ENCODE peak calls at places on chromosomes 2 and 18, in seven cellular contexts. R, Y, G, P, J, T and A are unnamed samples. For H3K9me3 and H3K4me1, the result is how much of the 10 kb centered on the place peaks cover.

GRCh38 chr2:203809991-203810510 is 57.5 kb upstream of the CTLA4 start:
- DNase-seq in R (no peak), Y (no peak), G (no peak), P (no peak), J (no peak), T (no peak), A (no peak)

GRCh38 chr18:715626-716025 is 3.2 kb upstream of the ENOSF1 start:
- DNase-seq in R (no peak), Y (no peak), G (no peak), P (peak), J (no peak), T (no peak), A (no peak)

GRCh38 chr2:127220807-127221527 is 868 bp upstream of the CYP27C1 start:
- DNase-seq in R (peak), Y (no peak), G (no peak), P (peak), J (peak), T (no peak), A (no peak)

GRCh38 chr2:107719781-107720180 is 106.9 kb upstream of the RGPD4 start:
- DNase-seq in R (no peak), Y (no peak), G (no peak), P (no peak), J (no peak), T (no peak), A (no peak)

GRCh38 chr18:72823345-72823744 is 44.4 kb downstream of the NETO1 start:
- DNase-seq in R (no peak), Y (no peak), G (peak), P (no peak), J (no peak), T (no peak), A (no peak)

GRCh38 chr18:78542204-78542603 is 437.4 kb upstream of the SALL3 start:
- DNase-seq in R (no peak), Y (no peak), G (no peak), P (no peak), J (peak), T (peak), A (no peak)

GRCh38 chr2:3728104-3729054 is 25.0 kb downstream of the DCDC2C start:
- DNase-seq in R (peak), Y (no peak), G (no peak), P (peak), J (no peak), T (no peak), A (no peak)

GRCh38 chr18:48946329-48946835 is 4.4 kb downstream of the SMAD7 start:
- DNase-seq in R (peak), Y (no peak), G (no peak), P (peak), J (peak), T (no peak), A (no peak)

GRCh38 chr18:11981633-11982366 is 493 bp downstream of the IMPA2 start:
- DNase-seq in R (no peak), Y (no peak), G (peak), P (peak), J (peak), T (peak), A (no peak)

GRCh38 chr2:134167015-134167414 is 86.9 kb upstream of the MGAT5 start:
- DNase-seq in R (no peak), Y (no peak), G (no peak), P (peak), J (no peak), T (no peak), A (no peak)

GRCh38 chr2:167544602-167545001 is 656.3 kb downstream of the XIRP2 start:
- DNase-seq in R (no peak), Y (no peak), G (no peak), P (no peak), J (no peak), T (no peak), A (no peak)

GRCh38 chr2:29782531-29782930 is 138.9 kb downstream of the ALK start:
- DNase-seq in R (no peak), Y (no peak), G (no peak), P (no peak), J (no peak), T (no peak), A (no peak)

GRCh38 chr2:29788066-29788465 is 133.3 kb downstream of the ALK start:
- DNase-seq in R (no peak), Y (no peak), G (no peak), P (no peak), J (no peak), T (no peak), A (no peak)

GRCh38 chr2:29786361-29786760 is 135.0 kb downstream of the ALK start:
- DNase-seq in R (no peak), Y (no peak), G (no peak), P (no peak), J (no peak), T (no peak), A (no peak)

GRCh38 chr2:29782087-29782486 is 139.3 kb downstream of the ALK start:
- DNase-seq in R (no peak), Y (no peak), G (no peak), P (no peak), J (no peak), T (no peak), A (no peak)

GRCh38 chr2:29783696-29784095 is 137.7 kb downstream of the ALK start:
- DNase-seq in R (no peak), Y (no peak), G (no peak), P (no peak), J (no peak), T (no peak), A (no peak)
- H3K9me3 ChIP-seq in R (under half), Y (under half), G (under half), P (under half), J (under half), T (under half), A (under half)

GRCh38 chr2:187544371-187545080 is 9.7 kb downstream of the TFPI start:
- DNase-seq in R (no peak), Y (no peak), G (peak), P (peak), J (no peak), T (no peak), A (no peak)
- H3K4me1 ChIP-seq in R (under half), Y (under half), G (half or more), P (under half), J (half or more), T (half or more), A (under half)

GRCh38 chr2:14998548-14998947 is 366.0 kb downstream of the LRATD1 start:
- DNase-seq in R (no peak), Y (no peak), G (no peak), P (no peak), J (no peak), T (no peak), A (no peak)

GRCh38 chr2:14996306-14997014 is 363.9 kb downstream of the LRATD1 start:
- DNase-seq in R (no peak), Y (no peak), G (no peak), P (no peak), J (no peak), T (no peak), A (no peak)

GRCh38 chr2:14994721-14995120 is 362.2 kb downstream of the LRATD1 start:
- DNase-seq in R (no peak), Y (no peak), G (no peak), P (no peak), J (no peak), T (no peak), A (no peak)

GRCh38 chr2:14999114-14999661 is 366.7 kb downstream of the LRATD1 start:
- DNase-seq in R (no peak), Y (no peak), G (no peak), P (no peak), J (no peak), T (no peak), A (no peak)
- TF ChIP-seq CTCF in R (no peak), Y (no peak), G (no peak), P (no peak), J (no peak), T (no peak), A (no peak)

DNA sequence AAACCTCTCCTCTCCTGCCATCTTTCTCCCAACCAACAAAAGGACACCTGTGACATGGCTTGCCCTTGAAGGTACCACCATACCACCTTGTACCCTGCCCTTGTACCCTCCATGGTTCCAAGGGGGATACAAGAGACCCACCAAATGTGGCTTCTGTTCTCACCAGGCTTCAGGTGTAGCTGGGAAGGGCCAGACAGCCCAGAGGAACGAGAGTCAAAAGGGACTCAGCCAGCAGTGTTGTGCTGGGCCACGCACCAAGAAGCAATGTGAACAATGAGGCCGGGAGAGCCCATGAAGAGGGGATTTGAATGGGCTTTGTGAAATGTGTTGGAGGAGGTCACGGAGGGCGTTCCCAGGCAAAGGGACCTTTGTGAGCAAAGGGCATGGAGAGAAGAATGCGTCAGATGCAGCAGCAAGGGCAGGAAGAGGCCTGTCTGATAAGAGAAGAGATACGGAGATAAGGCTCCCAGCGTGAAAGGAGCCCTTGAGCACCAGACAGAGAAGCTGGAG is 48.6 kb downstream of the PLB1 start:
- DNase-seq in R (peak), Y (peak), G (no peak), P (no peak), J (no peak), T (no peak), A (peak)
- H3K9me3 ChIP-seq in R (under half), Y (under half), G (under half), P (under half), J (under half), T (under half), A (under half)

DNA sequence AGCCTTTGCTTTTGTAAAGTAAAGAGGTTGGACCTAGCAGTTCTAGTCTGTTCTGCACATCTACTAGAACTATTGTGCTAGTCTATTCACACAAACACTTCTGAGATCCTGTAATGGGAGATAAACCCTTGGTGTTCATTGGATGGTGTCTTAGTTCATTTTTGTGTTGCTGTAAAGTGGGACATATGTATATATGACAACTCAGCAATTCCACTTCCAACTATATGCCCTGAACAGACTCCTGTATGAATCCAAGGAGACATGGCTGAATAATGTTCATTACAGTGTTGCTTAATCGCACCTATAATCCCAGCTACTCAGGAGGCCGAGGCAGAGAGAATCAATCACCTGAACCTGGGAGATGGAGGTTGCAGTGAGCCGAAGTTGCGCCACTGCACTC is 23.3 kb downstream of the HK2 start:
- DNase-seq in R (no peak), Y (no peak), G (no peak), P (no peak), J (no peak), T (no peak), A (no peak)
- H3K4me1 ChIP-seq in R (under half), Y (under half), G (under half), P (under half), J (under half), T (under half), A (under half)

DNA sequence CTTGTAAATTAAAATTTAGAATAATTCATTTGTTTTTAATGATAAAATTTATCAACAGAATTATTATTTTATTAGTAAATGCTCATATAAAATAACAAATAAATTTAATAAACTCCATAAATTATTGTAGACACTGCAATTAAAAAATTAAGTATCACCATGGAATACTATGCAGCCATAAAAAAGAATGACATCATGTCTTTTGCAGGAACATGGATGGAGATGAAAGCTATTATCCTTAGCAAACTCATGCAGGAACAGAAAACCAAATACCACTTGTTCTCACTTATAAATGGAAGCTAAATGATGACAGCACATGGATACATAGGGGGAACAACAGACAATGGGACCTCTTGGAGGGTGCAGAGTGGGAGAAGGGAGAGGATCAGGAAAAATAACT is 29.7 kb upstream of the DSG3 start:
- DNase-seq in R (no peak), Y (no peak), G (no peak), P (no peak), J (no peak), T (no peak), A (no peak)
- TF ChIP-seq CTCF in R (no peak), Y (no peak), G (no peak), P (no peak), J (no peak), T (no peak), A (no peak)

GRCh38 chr2:224151161-224151560 is 112.1 kb upstream of the SERPINE2 start:
- DNase-seq in R (peak), Y (no peak), G (no peak), P (no peak), J (no peak), T (no peak), A (no peak)

GRCh38 chr2:224145751-224146355 is 106.8 kb upstream of the SERPINE2 start:
- DNase-seq in R (peak), Y (no peak), G (no peak), P (peak), J (no peak), T (no peak), A (no peak)

GRCh38 chr2:224143521-224143920 is 104.4 kb upstream of the SERPINE2 start:
- DNase-seq in R (no peak), Y (no peak), G (no peak), P (peak), J (no peak), T (no peak), A (no peak)

GRCh38 chr2:224146356-224147160 is 107.5 kb upstream of the SERPINE2 start:
- DNase-seq in R (no peak), Y (no peak), G (no peak), P (no peak), J (no peak), T (no peak), A (no peak)

GRCh38 chr2:224147174-224147573 is 108.1 kb upstream of the SERPINE2 start:
- DNase-seq in R (peak), Y (no peak), G (no peak), P (peak), J (no peak), T (no peak), A (no peak)
- H3K9me3 ChIP-seq in R (under half), Y (under half), G (under half), P (under half), J (under half), T (under half), A (under half)